ENCODE peak calls at places on chromosomes 5 and 9, in five cellular contexts. S is esophagus muscularis mucosa, B is Panc1, P is fibroblast of lung, V is heart right ventricle. E is an unnamed sample.

GRCh38 chr5:123084730-123085605 is 4.1 kb upstream of the PRDM6 start:
- DNase-seq in P (no peak), S (no peak), B (no peak), V (no peak), E (no peak)

GRCh38 chr9:8437878-8438277 is 638.3 kb upstream of the DMAC1 start:
- DNase-seq in P (no peak), S (no peak), B (no peak), V (no peak), E (no peak)

GRCh38 chr5:143680672-143681259 is 131.2 kb upstream of the HMHB1 start:
- DNase-seq in S (no peak), B (no peak), V (no peak), P (no peak), E (no peak)

GRCh38 chr5:134515801-134516200 is 9.7 kb upstream of the JADE2 start:
- DNase-seq in P (no peak), V (no peak), S (no peak), B (no peak), E (no peak)

GRCh38 chr5:55691265-55692105 is 20.6 kb downstream of the SLC38A9 start:
- DNase-seq in V (no peak), P (peak), B (peak), S (no peak), E (peak)

GRCh38 chr5:105030153-105030552 is 1467.6 kb upstream of the NUDT12 start:
- DNase-seq in B (no peak), S (no peak), V (no peak), P (no peak), E (no peak)

GRCh38 chr5:172078027-172078426 is 71.6 kb upstream of the FBXW11 start:
- DNase-seq in B (no peak), S (no peak), P (no peak), V (no peak), E (no peak)

GRCh38 chr5:118029807-118030206 is 958.5 kb downstream of the DTWD2 start:
- DNase-seq in S (no peak), V (no peak), P (no peak), B (no peak), E (no peak)

GRCh38 chr9:21904776-21905175 is 89.4 kb downstream of the CDKN2A start:
- DNase-seq in S (no peak), B (no peak), V (no peak), P (peak), E (no peak)

GRCh38 chr5:176524138-176524537 is 13.1 kb downstream of the RNF44 start:
- DNase-seq in B (no peak), S (no peak), V (no peak), P (no peak), E (no peak)

GRCh38 chr5:169411016-169411788 is 110.3 kb upstream of the SLIT3 start:
- DNase-seq in P (no peak), V (no peak), S (no peak), B (no peak), E (no peak)

GRCh38 chr5:68544656-68545565 is 329.4 kb downstream of the PIK3R1 start:
- DNase-seq in S (no peak), V (no peak), B (no peak), P (peak), E (no peak)

GRCh38 chr5:74374656-74375055 is 265.9 kb downstream of the ENC1 start:
- DNase-seq in B (no peak), V (no peak), S (no peak), P (no peak), E (no peak)

GRCh38 chr9:108142504-108143201 is 653.1 kb upstream of the KLF4 start:
- DNase-seq in V (peak), B (no peak), S (peak), P (peak), E (no peak)

GRCh38 chr9:33416996-33417395 is 14.6 kb upstream of the AQP7 start:
- DNase-seq in B (no peak), V (no peak), S (no peak), P (no peak), E (no peak)

GRCh38 chr9:133558191-133559126 is 24.0 kb downstream of the ADAMTSL2 start:
- DNase-seq in V (peak), S (no peak), P (peak), B (no peak), E (peak)

GRCh38 chr9:137325791-137326190 is 23.7 kb upstream of the NRARP start:
- DNase-seq in S (no peak), B (no peak), P (no peak), V (no peak), E (no peak)

GRCh38 chr5:139657363-139658321 is 9.5 kb downstream of the CXXC5 start:
- DNase-seq in B (no peak), V (no peak), P (peak), S (no peak), E (no peak)

GRCh38 chr5:126965061-126965475 is 65.3 kb downstream of the MARCHF3 start:
- DNase-seq in P (peak), S (no peak), B (no peak), V (no peak), E (peak)

GRCh38 chr5:134874831-134875655 is 872 bp downstream of the TXNDC15 start:
- DNase-seq in S (peak), P (peak), V (peak), B (peak), E (peak)

GRCh38 chr5:57824047-57824446 is 341.4 kb upstream of the ACTBL2 start:
- DNase-seq in P (peak), V (no peak), B (no peak), S (no peak), E (peak)
- TF ChIP-seq CTCF in P (no peak), V (no peak), B (no peak), S (no peak), E (no peak)

DNA sequence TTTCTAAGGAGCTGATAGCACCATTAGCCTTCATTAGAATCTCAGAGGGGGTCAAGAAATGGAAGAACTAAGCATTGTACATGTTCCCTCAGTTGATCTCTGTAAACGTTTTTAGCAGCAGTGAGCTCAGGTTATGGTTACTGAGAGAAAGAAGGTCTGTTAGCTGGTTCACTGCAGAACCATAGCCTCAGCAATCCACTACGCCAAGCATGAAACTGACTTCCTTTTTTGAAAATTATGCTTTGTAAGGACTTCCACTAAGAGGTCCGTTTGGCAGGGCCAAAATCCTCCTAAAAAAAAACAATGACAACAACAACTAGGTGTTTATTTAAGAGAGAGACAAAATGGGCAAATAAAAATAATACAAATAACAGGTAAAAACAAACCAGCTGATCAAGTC is 273.3 kb downstream of the AOPEP start:
- DNase-seq in S (no peak), B (no peak), V (no peak), P (no peak), E (no peak)
- H3K27ac ChIP-seq in S (peak), B (no peak), V (no peak), P (no peak), E (no peak)

DNA sequence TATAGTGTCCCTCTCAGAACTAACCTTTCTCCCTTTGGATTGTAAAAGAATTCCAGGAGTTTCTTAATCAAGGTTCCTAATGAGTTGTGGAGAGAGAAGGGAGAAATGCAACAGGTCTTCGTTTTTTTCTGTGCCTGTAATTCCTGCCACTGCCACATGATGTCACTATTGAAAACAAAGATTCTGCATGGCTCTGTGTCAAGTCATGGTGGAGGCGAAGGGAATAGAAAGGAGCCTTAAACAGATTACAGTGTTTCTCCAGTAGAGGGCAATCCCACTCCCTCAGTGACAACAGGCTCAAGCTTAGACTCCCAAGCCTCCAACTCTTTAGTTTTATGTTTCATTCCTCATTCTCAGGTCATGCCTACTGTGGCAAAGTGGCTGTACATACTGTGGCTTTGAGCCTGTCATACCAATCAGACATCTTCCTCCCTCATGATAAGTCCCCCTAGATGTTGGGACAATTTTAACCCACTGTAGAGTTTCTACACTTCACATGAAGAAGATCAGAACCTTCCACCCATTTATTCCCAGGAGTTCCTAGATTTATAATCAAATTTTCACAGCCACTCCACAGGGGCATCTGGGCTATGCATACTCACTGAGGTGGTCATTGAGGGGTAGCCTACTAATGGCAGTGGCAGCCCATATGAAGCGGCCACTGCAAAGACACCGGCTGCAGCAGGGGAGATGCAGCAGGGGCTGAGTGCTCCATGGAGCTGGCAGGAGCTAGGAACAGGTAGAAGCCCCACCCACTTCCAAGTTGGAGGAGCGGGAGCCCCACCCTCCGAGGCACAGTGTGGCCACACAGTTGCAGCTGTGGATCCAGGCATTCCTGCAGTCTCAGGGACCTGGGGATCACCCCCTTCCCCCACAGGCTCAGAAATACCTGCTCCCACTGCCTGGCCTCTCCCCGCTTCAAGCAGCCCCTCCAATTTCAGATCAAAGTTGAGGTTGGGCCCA is 97.4 kb upstream of the TRIM32 start:
- DNase-seq in B (no peak), S (no peak), P (peak), V (no peak), E (no peak)
- TF ChIP-seq CTCF in B (peak), S (peak), P (peak), V (no peak), E (no peak)

GRCh38 chr9:81492710-81493447 is 196.5 kb downstream of the TLE1 start:
- DNase-seq in V (no peak), S (no peak), B (peak), P (peak), E (peak)
- H3K27ac ChIP-seq in V (no peak), S (no peak), B (no peak), P (peak), E (no peak)

GRCh38 chr5:142215915-142216681 is 107.5 kb downstream of the NDFIP1 start:
- DNase-seq in V (peak), S (no peak), P (peak), B (peak), E (peak)
- TF ChIP-seq CTCF in V (no peak), S (no peak), P (no peak), B (no peak), E (no peak)

GRCh38 chr5:159182691-159183090 is 26.7 kb downstream of the RNF145 start:
- DNase-seq in B (no peak), P (peak), V (no peak), S (no peak), E (no peak)

GRCh38 chr5:159185773-159186172 is 23.6 kb downstream of the RNF145 start:
- DNase-seq in B (no peak), P (no peak), S (no peak), V (no peak), E (no peak)

GRCh38 chr5:159184858-159185381 is 24.4 kb downstream of the RNF145 start:
- DNase-seq in S (no peak), V (no peak), P (peak), B (no peak), E (no peak)

GRCh38 chr5:159183247-159183646 is 26.1 kb downstream of the RNF145 start:
- DNase-seq in P (no peak), V (no peak), B (no peak), S (no peak), E (no peak)

GRCh38 chr5:159184236-159184635 is 25.1 kb downstream of the RNF145 start:
- DNase-seq in S (no peak), P (peak), B (no peak), V (no peak), E (no peak)
- H3K27ac ChIP-seq in S (no peak), P (peak), B (no peak), V (no peak), E (no peak)